ENCODE peak calls at places on chromosomes 12 and 14, in five cellular contexts. G is upper lobe of right lung; L is activated CD4-positive, alpha-beta T cell treated with anti-CD3 and anti-CD28 coated beads for 36 hours; E is left kidney; X is posterior cingulate gyrus. J is an unnamed sample.

GRCh38 chr14:50670196-50670875 is 2.2 kb upstream of the SAV1 start:
- DNase-seq in X (no peak), E (peak), G (no peak), L (no peak), J (no peak)

GRCh38 chr12:65613692-65614091 is 210.6 kb upstream of the HMGA2 start:
- DNase-seq in E (no peak), L (no peak), G (no peak), X (no peak), J (no peak)

GRCh38 chr14:102580552-102581110 is 11.8 kb upstream of the RCOR1 start:
- DNase-seq in G (no peak), X (peak), E (no peak), L (no peak), J (no peak)

GRCh38 chr12:18737819-18738218 is at the start of the genes CAPZA3 and PLCZ1:
- DNase-seq in E (no peak), L (no peak), G (no peak), X (no peak), J (no peak)

GRCh38 chr12:108495054-108495453 is 20.0 kb upstream of the FICD start:
- DNase-seq in L (peak), G (no peak), E (peak), X (no peak), J (no peak)

GRCh38 chr12:80195143-80195726 is 95.9 kb downstream of the OTOGL start:
- DNase-seq in L (no peak), E (peak), X (no peak), G (no peak), J (no peak)

GRCh38 chr14:36162267-36162666 is 14.3 kb downstream of the PTCSC3 start:
- DNase-seq in G (no peak), E (no peak), X (no peak), L (no peak), J (no peak)

GRCh38 chr12:105580841-105581352 is 250.4 kb downstream of the C12orf75 start:
- DNase-seq in L (no peak), E (peak), G (no peak), X (no peak), J (no peak)

GRCh38 chr12:57619434-57620244 is 8.4 kb downstream of the ARHGEF25 start:
- DNase-seq in G (peak), L (peak), E (peak), X (peak), J (no peak)

GRCh38 chr14:88792572-88793258 is at the start of gene EML5:
- DNase-seq in E (peak), L (peak), G (peak), X (peak), J (peak)

GRCh38 chr12:75656210-75656609 is 144.8 kb upstream of the KRR1 start:
- DNase-seq in E (no peak), X (no peak), L (no peak), G (no peak), J (no peak)

GRCh38 chr12:116712458-116713303 is 25.2 kb downstream of the SPRING1 start:
- DNase-seq in E (peak), X (no peak), G (no peak), L (no peak), J (no peak)

J was measured in natural killer cell treated with Interleukin-12 subunit alpha and Interleukin-12 subunit beta and Interleukin-15 and Interleukin-18, amount 100 ng/mL, for 72 hours.